ENCODE peak calls at places on chromosome 17, in ten cellular contexts. B is fibroblast of villous mesenchyme, N is kidney, V is lower leg skin, M is neural progenitor cell, G is mucosa of descending colon, W is GM12865, J is gastrocnemius medialis, L is retinal pigment epithelial cell, D is AG10803. U is an unnamed sample.

GRCh38 chr17:68821860-68822693 is 133.1 kb downstream of the ABCA8 start:
- DNase-seq in B (peak; percentile 89), N (no peak), V (no peak), M (no peak), G (no peak), W (no peak), J (no peak), L (peak; percentile 79), D (peak; percentile 84), U (peak; percentile 76)

GRCh38 chr17:82444941-82445521 is 5.5 kb downstream of the CYBC1 start:
- DNase-seq in B (no peak), N (peak; percentile 81), V (peak; percentile 92), M (no peak), G (peak; percentile 65), W (no peak), J (no peak), L (no peak), D (no peak), U (peak; percentile 56)

GRCh38 chr17:7688808-7689316 is 585 bp downstream of the WRAP53 start:
- DNase-seq in B (no peak), N (no peak), V (no peak), M (no peak), G (no peak), W (no peak), J (no peak), L (no peak), D (no peak), U (no peak)

GRCh38 chr17:9895923-9896322 is 9.1 kb downstream of the RCVRN start:
- DNase-seq in B (no peak), N (no peak), V (no peak), M (no peak), G (no peak), W (no peak), J (no peak), L (no peak), D (peak; percentile 6), U (no peak)

GRCh38 chr17:7322520-7323194 is 6.5 kb downstream of the NEURL4 start:
- DNase-seq in B (no peak), N (no peak), V (no peak), M (no peak), G (no peak), W (no peak), J (no peak), L (no peak), D (no peak), U (no peak)

GRCh38 chr17:16342979-16343378 is 10.3 kb downstream of the CENPV start:
- DNase-seq in B (no peak), N (no peak), V (no peak), M (no peak), G (no peak), W (no peak), J (peak; percentile 69), L (no peak), D (peak; percentile 57), U (peak; percentile 80)

GRCh38 chr17:49616546-49617205 is 41.0 kb downstream of the NXPH3 start:
- DNase-seq in B (peak; percentile 78), N (peak; percentile 79), V (peak; percentile 90), M (no peak), G (peak; percentile 57), W (peak; percentile 27), J (peak; percentile 49), L (no peak), D (peak; percentile 98), U (peak; percentile 45)

GRCh38 chr17:10790491-10791401 is 13.2 kb downstream of the TMEM238L start:
- DNase-seq in B (no peak), N (no peak), V (no peak), M (no peak), G (no peak), W (peak; percentile 8), J (no peak), L (no peak), D (no peak), U (peak; percentile 61)

GRCh38 chr17:77425791-77426641 is 285.2 kb downstream of the SEC14L1 start:
- DNase-seq in B (peak; percentile 94), N (no peak), V (no peak), M (peak; percentile 34), G (no peak), W (no peak), J (no peak), L (no peak), D (peak; percentile 60), U (peak; percentile 95)

DNA sequence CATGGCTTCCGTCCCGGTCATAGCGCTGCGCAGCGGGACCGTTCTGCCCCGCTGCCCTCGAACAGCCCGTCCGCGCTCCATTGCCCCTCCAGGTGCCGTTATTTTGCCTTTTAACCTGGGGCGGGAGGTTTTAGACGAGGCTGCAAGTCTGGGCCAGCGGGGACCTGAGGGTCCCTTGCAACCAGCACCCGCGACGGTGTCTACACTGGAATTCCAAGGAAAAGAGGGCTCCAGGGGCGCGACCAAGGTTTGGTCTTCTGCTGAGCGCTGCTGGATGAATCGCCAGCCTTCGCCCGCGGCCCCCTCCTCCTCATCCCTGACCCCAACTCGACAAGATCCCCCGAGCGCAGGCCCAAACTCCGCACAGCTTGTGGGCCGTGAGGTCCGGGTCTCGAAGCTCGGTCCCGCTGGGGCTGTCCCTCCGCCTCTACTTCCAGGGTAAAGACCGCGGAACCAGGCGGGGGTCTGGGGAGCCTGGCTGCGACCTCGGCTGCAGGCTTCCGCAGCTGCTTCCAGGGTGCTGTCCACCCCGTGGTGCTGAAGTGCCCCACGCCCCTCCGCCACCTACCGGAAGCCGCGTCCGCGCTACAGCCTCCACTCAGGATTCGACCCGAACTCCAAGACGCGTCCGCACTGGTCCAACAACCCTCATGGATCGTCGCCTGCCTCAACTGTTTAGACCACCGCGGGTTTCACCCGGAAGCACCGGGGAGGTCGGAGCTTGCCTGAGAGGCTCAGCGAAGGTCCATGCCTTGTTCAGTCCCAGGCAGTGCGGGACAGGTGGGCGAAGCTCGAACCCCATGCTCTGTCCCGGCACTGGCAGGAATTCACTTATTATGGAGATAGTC is 10.1 kb upstream of the CA4 start:
- DNase-seq in B (peak; percentile 73), N (peak; percentile 87), V (peak; percentile 90), M (peak; percentile 92), G (peak; percentile 72), W (peak; percentile 63), J (peak; percentile 23), L (no peak), D (peak; percentile 55), U (peak; percentile 73)
- H3K4me3 ChIP-seq in B (no peak overlapping the region), N (no peak overlapping the region), V (no peak overlapping the region), M (peak overlapping the region; percentile 24), G (no peak overlapping the region), W (no peak overlapping the region), J (peak overlapping the region; percentile 32), L (no peak overlapping the region), D (no peak overlapping the region), U (no peak overlapping the region)

GRCh38 chr17:42659079-42659931 is at the start of gene TUBG2:
- DNase-seq in B (peak; percentile 87), N (peak; percentile 96), V (peak; percentile 96), M (peak; percentile 96), G (peak; percentile 86), W (peak; percentile 90), J (peak; percentile 52), L (peak; percentile 54), D (peak; percentile 84), U (peak; percentile 91)
- H3K4me3 ChIP-seq in B (peak within 1 kb of the TSS; percentile 76), N (peak within 1 kb of the TSS; percentile 61), V (peak within 1 kb of the TSS; percentile 39), M (peak within 1 kb of the TSS; percentile 61), G (peak within 1 kb of the TSS; percentile 35), W (peak within 1 kb of the TSS; percentile 90), J (peak within 1 kb of the TSS; percentile 76), L (peak within 1 kb of the TSS; percentile 57), D (peak within 1 kb of the TSS; percentile 82), U (peak within 1 kb of the TSS; percentile 71)

GRCh38 chr17:66543526-66543925 is 241.1 kb downstream of the PRKCA start:
- DNase-seq in B (no peak), N (no peak), V (no peak), M (no peak), G (no peak), W (no peak), J (no peak), L (no peak), D (no peak), U (no peak)
- H3K4me3 ChIP-seq in B (no peak overlapping the region), N (no peak overlapping the region), V (no peak overlapping the region), M (no peak overlapping the region), G (no peak overlapping the region), W (no peak overlapping the region), J (no peak overlapping the region), L (no peak overlapping the region), D (no peak overlapping the region), U (no peak overlapping the region)

DNA sequence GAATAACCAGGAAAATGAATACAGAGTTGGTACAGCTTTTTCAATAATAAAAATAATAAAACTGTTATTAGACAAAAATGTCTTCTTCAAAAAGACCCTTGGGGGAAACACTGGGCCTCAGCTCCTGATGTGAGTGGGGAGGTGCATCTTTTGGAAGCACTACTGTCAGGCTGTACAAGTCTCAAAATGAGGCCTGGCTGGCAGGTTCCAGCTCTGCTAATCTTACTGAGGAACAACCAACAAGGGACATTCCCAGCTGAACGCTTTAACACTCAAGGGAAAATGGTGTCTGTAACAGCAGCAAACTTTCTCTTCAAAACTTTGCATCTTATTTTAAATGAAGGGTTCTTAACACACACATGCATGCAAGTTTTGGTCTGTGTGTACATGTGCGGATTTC is 19.7 kb downstream of the TEX2 start:
- DNase-seq in B (no peak), N (no peak), V (no peak), M (no peak), G (no peak), W (no peak), J (no peak), L (no peak), D (no peak), U (no peak)
- H3K4me3 ChIP-seq in B (no peak overlapping the region), N (no peak overlapping the region), V (no peak overlapping the region), M (no peak overlapping the region), G (no peak overlapping the region), W (no peak overlapping the region), J (no peak overlapping the region), L (no peak overlapping the region), D (no peak overlapping the region), U (no peak overlapping the region)

GRCh38 chr17:65628637-65629036 is 67.2 kb upstream of the AXIN2 start:
- DNase-seq in B (no peak), N (no peak), V (no peak), M (no peak), G (no peak), W (no peak), J (no peak), L (no peak), D (no peak), U (no peak)
- H3K4me3 ChIP-seq in B (no peak overlapping the region), N (no peak overlapping the region), V (no peak overlapping the region), M (no peak overlapping the region), G (no peak overlapping the region), W (no peak overlapping the region), J (no peak overlapping the region), L (no peak overlapping the region), D (no peak overlapping the region), U (no peak overlapping the region)

GRCh38 chr17:57623620-57624019 is 121.5 kb downstream of the CCDC182 start:
- DNase-seq in B (no peak), N (no peak), V (no peak), M (no peak), G (no peak), W (no peak), J (no peak), L (no peak), D (no peak), U (no peak)
- H3K4me3 ChIP-seq in B (no peak overlapping the region), N (no peak overlapping the region), V (no peak overlapping the region), M (no peak overlapping the region), G (no peak overlapping the region), W (no peak overlapping the region), J (no peak overlapping the region), L (no peak overlapping the region), D (no peak overlapping the region), U (no peak overlapping the region)